ENCODE peak calls at places on chromosome 17, in ten cellular contexts. One of them, this sample, is unnamed. For H3K36me3, the result is how much of the 10 kb centered on the place peaks cover.

GRCh38 chr17:61362852-61363600 is 36.6 kb upstream of the TBX2 start:
- DNase-seq in thoracic aorta: no peak
- DNase-seq in neural progenitor cell: no peak
- DNase-seq in GM12878: no peak
- DNase-seq in CD8-positive, alpha-beta T cell: no peak
- DNase-seq in cardiac muscle cell: no peak
- DNase-seq in brain microvascular endothelial cell: no peak
- DNase-seq in Peyer's patch: no peak
- DNase-seq in uterus: no peak
- DNase-seq in adrenal gland: no peak
- DNase-seq in this sample: no peak

GRCh38 chr17:38560503-38561318 is 45.0 kb downstream of the SRCIN1 start:
- DNase-seq in thoracic aorta: no peak
- DNase-seq in neural progenitor cell: peak
- DNase-seq in GM12878: no peak
- DNase-seq in CD8-positive, alpha-beta T cell: no peak
- DNase-seq in cardiac muscle cell: peak
- DNase-seq in brain microvascular endothelial cell: peak
- DNase-seq in Peyer's patch: no peak
- DNase-seq in uterus: no peak
- DNase-seq in adrenal gland: no peak
- DNase-seq in this sample: no peak

GRCh38 chr17:12627776-12628491 is 37.8 kb upstream of the MYOCD start:
- DNase-seq in thoracic aorta: no peak
- DNase-seq in neural progenitor cell: no peak
- DNase-seq in GM12878: no peak
- DNase-seq in CD8-positive, alpha-beta T cell: no peak
- DNase-seq in cardiac muscle cell: no peak
- DNase-seq in brain microvascular endothelial cell: peak
- DNase-seq in Peyer's patch: no peak
- DNase-seq in uterus: no peak
- DNase-seq in adrenal gland: no peak
- DNase-seq in this sample: peak

GRCh38 chr17:2062571-2063183 is 7.8 kb downstream of the HIC1 start:
- DNase-seq in thoracic aorta: no peak
- DNase-seq in neural progenitor cell: no peak
- DNase-seq in GM12878: no peak
- DNase-seq in CD8-positive, alpha-beta T cell: no peak
- DNase-seq in cardiac muscle cell: peak
- DNase-seq in brain microvascular endothelial cell: peak
- DNase-seq in Peyer's patch: no peak
- DNase-seq in uterus: peak
- DNase-seq in adrenal gland: no peak
- DNase-seq in this sample: no peak

GRCh38 chr17:56425483-56425882 is 168.0 kb upstream of the NOG start:
- DNase-seq in thoracic aorta: no peak
- DNase-seq in neural progenitor cell: no peak
- DNase-seq in GM12878: no peak
- DNase-seq in CD8-positive, alpha-beta T cell: no peak
- DNase-seq in cardiac muscle cell: no peak
- DNase-seq in brain microvascular endothelial cell: no peak
- DNase-seq in Peyer's patch: no peak
- DNase-seq in uterus: no peak
- DNase-seq in adrenal gland: no peak
- DNase-seq in this sample: no peak

GRCh38 chr17:73420897-73421296 is 109.1 kb upstream of the CDC42EP4 start:
- DNase-seq in thoracic aorta: no peak
- DNase-seq in neural progenitor cell: no peak
- DNase-seq in GM12878: no peak
- DNase-seq in CD8-positive, alpha-beta T cell: no peak
- DNase-seq in cardiac muscle cell: no peak
- DNase-seq in brain microvascular endothelial cell: peak
- DNase-seq in Peyer's patch: no peak
- DNase-seq in uterus: no peak
- DNase-seq in adrenal gland: no peak
- DNase-seq in this sample: peak

GRCh38 chr17:65630502-65630901 is 69.1 kb upstream of the AXIN2 start:
- DNase-seq in thoracic aorta: no peak
- DNase-seq in neural progenitor cell: no peak
- DNase-seq in GM12878: no peak
- DNase-seq in CD8-positive, alpha-beta T cell: no peak
- DNase-seq in cardiac muscle cell: no peak
- DNase-seq in brain microvascular endothelial cell: no peak
- DNase-seq in Peyer's patch: no peak
- DNase-seq in uterus: no peak
- DNase-seq in adrenal gland: no peak
- DNase-seq in this sample: no peak

GRCh38 chr17:75765981-75766380 is 989 bp upstream of the GALK1 start:
- DNase-seq in thoracic aorta: no peak
- DNase-seq in neural progenitor cell: no peak
- DNase-seq in GM12878: no peak
- DNase-seq in CD8-positive, alpha-beta T cell: no peak
- DNase-seq in cardiac muscle cell: no peak
- DNase-seq in brain microvascular endothelial cell: no peak
- DNase-seq in Peyer's patch: no peak
- DNase-seq in uterus: no peak
- DNase-seq in adrenal gland: no peak
- DNase-seq in this sample: no peak

GRCh38 chr17:45749831-45750335 is 34.2 kb upstream of the CRHR1 start:
- DNase-seq in thoracic aorta: no peak
- DNase-seq in neural progenitor cell: no peak
- DNase-seq in GM12878: no peak
- DNase-seq in CD8-positive, alpha-beta T cell: no peak
- DNase-seq in cardiac muscle cell: no peak
- DNase-seq in brain microvascular endothelial cell: no peak
- DNase-seq in Peyer's patch: no peak
- DNase-seq in uterus: no peak
- DNase-seq in adrenal gland: no peak
- DNase-seq in this sample: no peak

GRCh38 chr17:149231-149630 is 11.9 kb downstream of the SCGB1C2 start:
- DNase-seq in thoracic aorta: no peak
- DNase-seq in neural progenitor cell: no peak
- DNase-seq in GM12878: no peak
- DNase-seq in CD8-positive, alpha-beta T cell: no peak
- DNase-seq in cardiac muscle cell: no peak
- DNase-seq in brain microvascular endothelial cell: no peak
- DNase-seq in Peyer's patch: peak
- DNase-seq in uterus: no peak
- DNase-seq in adrenal gland: no peak
- DNase-seq in this sample: no peak

GRCh38 chr17:38609280-38610031 is 3.7 kb upstream of the SRCIN1 start:
- DNase-seq in thoracic aorta: no peak
- DNase-seq in neural progenitor cell: peak
- DNase-seq in GM12878: no peak
- DNase-seq in CD8-positive, alpha-beta T cell: no peak
- DNase-seq in cardiac muscle cell: no peak
- DNase-seq in brain microvascular endothelial cell: no peak
- DNase-seq in Peyer's patch: no peak
- DNase-seq in uterus: no peak
- DNase-seq in adrenal gland: no peak
- DNase-seq in this sample: no peak

GRCh38 chr17:45809484-45809883 is 25.4 kb downstream of the CRHR1 start:
- DNase-seq in thoracic aorta: no peak
- DNase-seq in neural progenitor cell: no peak
- DNase-seq in GM12878: no peak
- DNase-seq in CD8-positive, alpha-beta T cell: no peak
- DNase-seq in cardiac muscle cell: no peak
- DNase-seq in brain microvascular endothelial cell: no peak
- DNase-seq in Peyer's patch: no peak
- DNase-seq in uterus: no peak
- DNase-seq in adrenal gland: no peak
- DNase-seq in this sample: no peak

GRCh38 chr17:77320046-77320445 is 179.3 kb downstream of the SEC14L1 start:
- DNase-seq in thoracic aorta: no peak
- DNase-seq in neural progenitor cell: no peak
- DNase-seq in GM12878: no peak
- DNase-seq in CD8-positive, alpha-beta T cell: no peak
- DNase-seq in cardiac muscle cell: no peak
- DNase-seq in brain microvascular endothelial cell: no peak
- DNase-seq in Peyer's patch: no peak
- DNase-seq in uterus: peak
- DNase-seq in adrenal gland: no peak
- DNase-seq in this sample: no peak

GRCh38 chr17:17778308-17779014 is 58.3 kb downstream of the SREBF1 start:
- DNase-seq in thoracic aorta: no peak
- DNase-seq in neural progenitor cell: no peak
- DNase-seq in GM12878: no peak
- DNase-seq in CD8-positive, alpha-beta T cell: no peak
- DNase-seq in cardiac muscle cell: peak
- DNase-seq in brain microvascular endothelial cell: no peak
- DNase-seq in Peyer's patch: no peak
- DNase-seq in uterus: peak
- DNase-seq in adrenal gland: peak
- DNase-seq in this sample: no peak

DNA sequence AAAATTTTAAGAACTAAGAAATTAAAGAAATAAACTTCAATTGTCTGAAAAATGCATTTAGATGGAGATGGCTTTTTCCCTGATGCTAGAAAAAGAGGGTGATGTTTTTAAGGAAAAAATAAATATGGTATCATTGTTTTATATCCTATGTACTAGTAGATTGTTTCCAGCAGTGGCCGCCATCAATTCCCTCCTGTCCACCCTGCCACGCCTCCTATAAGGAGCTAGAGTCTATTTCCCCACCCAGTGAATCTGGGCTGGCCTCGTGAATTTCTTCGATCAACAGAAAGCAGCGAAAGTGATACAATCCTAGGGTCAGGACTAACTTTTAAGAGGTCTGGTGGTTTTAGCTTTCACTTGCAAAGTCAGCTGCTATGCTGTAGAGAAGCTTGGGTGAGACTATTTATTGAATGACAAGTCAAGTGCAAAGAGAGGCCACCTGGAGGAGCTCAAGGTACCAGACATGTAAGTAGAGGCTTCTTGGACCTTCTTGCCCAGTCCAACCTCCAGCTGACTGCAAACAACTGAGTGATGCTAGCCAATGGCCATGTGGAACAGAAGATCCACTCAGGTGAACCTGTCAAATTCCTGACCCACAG is 80.9 kb upstream of the MTMR4 start:
- DNase-seq in thoracic aorta: no peak
- DNase-seq in neural progenitor cell: no peak
- DNase-seq in GM12878: no peak
- DNase-seq in CD8-positive, alpha-beta T cell: no peak
- DNase-seq in cardiac muscle cell: no peak
- DNase-seq in brain microvascular endothelial cell: no peak
- DNase-seq in Peyer's patch: no peak
- DNase-seq in uterus: no peak
- DNase-seq in adrenal gland: no peak
- DNase-seq in this sample: peak
- TF ChIP-seq CTCF in thoracic aorta: no peak
- TF ChIP-seq CTCF in neural progenitor cell: no peak
- TF ChIP-seq CTCF in GM12878: peak
- TF ChIP-seq CTCF in CD8-positive, alpha-beta T cell: no peak
- TF ChIP-seq CTCF in cardiac muscle cell: no peak
- TF ChIP-seq CTCF in brain microvascular endothelial cell: no peak
- TF ChIP-seq CTCF in Peyer's patch: no peak
- TF ChIP-seq CTCF in uterus: no peak
- TF ChIP-seq CTCF in adrenal gland: no peak
- TF ChIP-seq CTCF in this sample: no peak

GRCh38 chr17:81231121-81231645 is 7.7 kb downstream of the TEPSIN start:
- DNase-seq in thoracic aorta: no peak
- DNase-seq in neural progenitor cell: no peak
- DNase-seq in GM12878: no peak
- DNase-seq in CD8-positive, alpha-beta T cell: no peak
- DNase-seq in cardiac muscle cell: no peak
- DNase-seq in brain microvascular endothelial cell: no peak
- DNase-seq in Peyer's patch: no peak
- DNase-seq in uterus: no peak
- DNase-seq in adrenal gland: no peak
- DNase-seq in this sample: no peak

GRCh38 chr17:81229666-81229920 is 6.8 kb upstream of the CEP131 start:
- DNase-seq in thoracic aorta: no peak
- DNase-seq in neural progenitor cell: no peak
- DNase-seq in GM12878: no peak
- DNase-seq in CD8-positive, alpha-beta T cell: no peak
- DNase-seq in cardiac muscle cell: no peak
- DNase-seq in brain microvascular endothelial cell: no peak
- DNase-seq in Peyer's patch: no peak
- DNase-seq in uterus: no peak
- DNase-seq in adrenal gland: no peak
- DNase-seq in this sample: no peak

GRCh38 chr17:81228420-81228819 is 5.7 kb upstream of the CEP131 start:
- DNase-seq in thoracic aorta: no peak
- DNase-seq in neural progenitor cell: no peak
- DNase-seq in GM12878: no peak
- DNase-seq in CD8-positive, alpha-beta T cell: no peak
- DNase-seq in cardiac muscle cell: no peak
- DNase-seq in brain microvascular endothelial cell: no peak
- DNase-seq in Peyer's patch: peak
- DNase-seq in uterus: no peak
- DNase-seq in adrenal gland: no peak
- DNase-seq in this sample: no peak

GRCh38 chr17:81230043-81230820 is 7.5 kb upstream of the CEP131 start:
- DNase-seq in thoracic aorta: no peak
- DNase-seq in neural progenitor cell: no peak
- DNase-seq in GM12878: no peak
- DNase-seq in CD8-positive, alpha-beta T cell: no peak
- DNase-seq in cardiac muscle cell: no peak
- DNase-seq in brain microvascular endothelial cell: no peak
- DNase-seq in Peyer's patch: no peak
- DNase-seq in uterus: no peak
- DNase-seq in adrenal gland: no peak
- DNase-seq in this sample: no peak

GRCh38 chr17:81228834-81229665 is 6.3 kb upstream of the CEP131 start:
- DNase-seq in thoracic aorta: no peak
- DNase-seq in neural progenitor cell: no peak
- DNase-seq in GM12878: no peak
- DNase-seq in CD8-positive, alpha-beta T cell: no peak
- DNase-seq in cardiac muscle cell: no peak
- DNase-seq in brain microvascular endothelial cell: no peak
- DNase-seq in Peyer's patch: no peak
- DNase-seq in uterus: no peak
- DNase-seq in adrenal gland: no peak
- DNase-seq in this sample: no peak
- H3K36me3 ChIP-seq in thoracic aorta: under half
- H3K36me3 ChIP-seq in neural progenitor cell: under half
- H3K36me3 ChIP-seq in GM12878: under half
- H3K36me3 ChIP-seq in CD8-positive, alpha-beta T cell: under half
- H3K36me3 ChIP-seq in cardiac muscle cell: under half
- H3K36me3 ChIP-seq in brain microvascular endothelial cell: under half
- H3K36me3 ChIP-seq in Peyer's patch: under half
- H3K36me3 ChIP-seq in uterus: under half
- H3K36me3 ChIP-seq in adrenal gland: under half
- H3K36me3 ChIP-seq in this sample: under half

GRCh38 chr17:44205962-44206824 is 6.5 kb upstream of the ATXN7L3 start:
- DNase-seq in thoracic aorta: no peak
- DNase-seq in neural progenitor cell: no peak
- DNase-seq in GM12878: no peak
- DNase-seq in CD8-positive, alpha-beta T cell: no peak
- DNase-seq in cardiac muscle cell: no peak
- DNase-seq in brain microvascular endothelial cell: no peak
- DNase-seq in Peyer's patch: no peak
- DNase-seq in uterus: no peak
- DNase-seq in adrenal gland: no peak
- DNase-seq in this sample: peak
- TF ChIP-seq CTCF in thoracic aorta: no peak
- TF ChIP-seq CTCF in neural progenitor cell: peak
- TF ChIP-seq CTCF in GM12878: no peak
- TF ChIP-seq CTCF in CD8-positive, alpha-beta T cell: no peak
- TF ChIP-seq CTCF in cardiac muscle cell: no peak
- TF ChIP-seq CTCF in brain microvascular endothelial cell: peak
- TF ChIP-seq CTCF in Peyer's patch: no peak
- TF ChIP-seq CTCF in uterus: no peak
- TF ChIP-seq CTCF in adrenal gland: no peak
- TF ChIP-seq CTCF in this sample: no peak

GRCh38 chr17:42212382-42212781 is 18.1 kb upstream of the GHDC start:
- DNase-seq in thoracic aorta: no peak
- DNase-seq in neural progenitor cell: no peak
- DNase-seq in GM12878: no peak
- DNase-seq in CD8-positive, alpha-beta T cell: no peak
- DNase-seq in cardiac muscle cell: no peak
- DNase-seq in brain microvascular endothelial cell: no peak
- DNase-seq in Peyer's patch: no peak
- DNase-seq in uterus: no peak
- DNase-seq in adrenal gland: peak
- DNase-seq in this sample: no peak
- H3K36me3 ChIP-seq in thoracic aorta: under half
- H3K36me3 ChIP-seq in neural progenitor cell: under half
- H3K36me3 ChIP-seq in GM12878: under half
- H3K36me3 ChIP-seq in CD8-positive, alpha-beta T cell: half or more
- H3K36me3 ChIP-seq in cardiac muscle cell: half or more
- H3K36me3 ChIP-seq in brain microvascular endothelial cell: under half
- H3K36me3 ChIP-seq in Peyer's patch: half or more
- H3K36me3 ChIP-seq in uterus: under half
- H3K36me3 ChIP-seq in adrenal gland: under half
- H3K36me3 ChIP-seq in this sample: under half